ENCODE peak calls at places on chromosomes 11 and 22, in four cellular contexts. K is posterior cingulate gyrus, U is heart right ventricle, X is RWPE1. N is an unnamed sample.
A peak's percentile ranks its signal among the peaks of the same experiment; 100 is the strongest.

GRCh38 chr22:23772315-23773246 is at the start of gene MMP11:
- DNase-seq in X (peak; percentile 44), K (no peak), U (peak; percentile 77), N (no peak)

GRCh38 chr11:95563859-95564258 is 225.7 kb downstream of the FAM76B start:
- DNase-seq in U (no peak), K (no peak), X (no peak), N (no peak)

GRCh38 chr22:49964493-49965290 is 4.1 kb downstream of the PIM3 start:
- DNase-seq in K (peak; percentile 13), X (no peak), U (peak; percentile 17), N (no peak)

GRCh38 chr11:38046571-38047135 is 1448.6 kb upstream of the RAG2 start:
- DNase-seq in U (no peak), X (no peak), K (no peak), N (no peak)

GRCh38 chr11:70372076-70372475 is 26.3 kb upstream of the CTTN start:
- DNase-seq in K (no peak), U (no peak), X (no peak), N (no peak)

GRCh38 chr11:108369064-108369463 is 98.3 kb downstream of the C11orf65 start:
- DNase-seq in U (no peak), X (no peak), K (no peak), N (no peak)

GRCh38 chr11:34495724-34496377 is 17.7 kb downstream of the ELF5 start:
- DNase-seq in X (peak; percentile 63), U (no peak), K (no peak), N (no peak)

GRCh38 chr11:64850979-64851567 is 6.6 kb upstream of the CDC42BPG start:
- DNase-seq in X (no peak), U (no peak), K (no peak), N (no peak)

GRCh38 chr22:20267441-20268288 is 453 bp downstream of the RTN4R start:
- DNase-seq in X (no peak), K (no peak), U (no peak), N (no peak)

GRCh38 chr11:88175707-88176066 is 444 bp upstream of the RAB38 start:
- DNase-seq in K (no peak), X (no peak), U (no peak), N (no peak)

GRCh38 chr22:47544696-47545095 is 782.2 kb downstream of the TBC1D22A start:
- DNase-seq in K (no peak), U (no peak), X (no peak), N (no peak)

GRCh38 chr11:64788321-64789215 is 10.2 kb upstream of the SF1 start:
- DNase-seq in U (no peak), K (no peak), X (no peak), N (no peak)

GRCh38 chr11:46047520-46047919 is 73.7 kb downstream of the PHF21A start:
- DNase-seq in U (no peak), K (no peak), X (peak; percentile 7), N (no peak)

GRCh38 chr11:72483412-72484186 is 49.3 kb upstream of the CLPB start:
- DNase-seq in X (peak; percentile 26), K (no peak), U (no peak), N (no peak)

GRCh38 chr11:3073029-3073435 is 15.8 kb upstream of the CARS1 start:
- DNase-seq in U (no peak), X (no peak), K (no peak), N (no peak)

GRCh38 chr11:45082744-45083543 is 63.5 kb upstream of the PRDM11 start:
- DNase-seq in K (no peak), X (no peak), U (no peak), N (no peak)

GRCh38 chr11:55942785-55943392 is 6.7 kb upstream of the OR5I1 start:
- DNase-seq in K (no peak), X (peak; percentile 3), U (no peak), N (no peak)

GRCh38 chr11:76657139-76657823 is 13.3 kb downstream of the LRRC32 start:
- DNase-seq in X (no peak), K (peak; percentile 7), U (no peak), N (no peak)

GRCh38 chr11:117888140-117888561 is 11.7 kb upstream of the FXYD6 start:
- DNase-seq in X (no peak), U (no peak), K (no peak), N (no peak)

GRCh38 chr11:122150484-122151124 is 34.6 kb upstream of the BLID start:
- DNase-seq in X (no peak), U (no peak), K (no peak), N (no peak)

GRCh38 chr22:38696606-38697005 is 4.1 kb downstream of the JOSD1 start:
- DNase-seq in K (no peak), X (peak; percentile 77), U (no peak), N (no peak)

GRCh38 chr11:114170226-114170625 is 110.7 kb downstream of the ZBTB16 start:
- DNase-seq in U (no peak), X (no peak), K (no peak), N (no peak)

GRCh38 chr11:2847511-2847910 is 38.1 kb downstream of the CDKN1C start:
- DNase-seq in X (no peak), K (no peak), U (no peak), N (no peak)

GRCh38 chr22:31646186-31647019 is 15.6 kb downstream of the PISD start:
- DNase-seq in K (no peak), X (peak; percentile 88), U (no peak), N (no peak)

GRCh38 chr22:38879961-38880360 is 7.9 kb upstream of the CBX6 start:
- DNase-seq in K (no peak), X (no peak), U (no peak), N (no peak)

GRCh38 chr22:28051787-28052356 is 132.8 kb upstream of the PITPNB start:
- DNase-seq in U (peak; percentile 81), K (peak; percentile 80), X (peak; percentile 33), N (peak; percentile 54)

GRCh38 chr11:6737872-6738466 is 33.8 kb downstream of the OR2AG2 start:
- DNase-seq in X (peak; percentile 45), K (no peak), U (no peak), N (no peak)

GRCh38 chr11:98227266-98227665 is 793.5 kb upstream of the CNTN5 start:
- DNase-seq in X (no peak), U (no peak), K (no peak), N (no peak)

GRCh38 chr11:117868815-117869642 is 7.4 kb downstream of the FXYD6 start:
- DNase-seq in K (no peak), U (no peak), X (no peak), N (no peak)

GRCh38 chr11:94731921-94732601 is 36.1 kb upstream of the AMOTL1 start:
- DNase-seq in K (no peak), X (peak; percentile 87), U (no peak), N (no peak)

GRCh38 chr11:13963169-13963948 is 836 bp downstream of the SPON1 start:
- DNase-seq in U (peak; percentile 31), X (no peak), K (no peak), N (no peak)

N was measured in substantia nigra.